ENCODE peak calls at places on chromosomes 7 and 10, in four cellular contexts. A is SK-N-SH, R is right cardiac atrium, S is Caco-2. O is an unnamed sample. For H3K27me3 and H3K4me1, the result is how much of the 10 kb centered on the place peaks cover.

GRCh38 chr10:116014326-116014725 is 258.7 kb downstream of the GFRA1 start:
- DNase-seq in R (no peak), S (no peak), A (no peak), O (no peak)

GRCh38 chr7:5594616-5595544 is 171.2 kb upstream of the TNRC18 start:
- DNase-seq in A (peak), S (peak), R (peak), O (peak)

GRCh38 chr10:34731885-34732701 is 83.0 kb downstream of the PARD3 start:
- DNase-seq in R (no peak), S (peak), A (no peak), O (peak)

GRCh38 chr7:158885624-158886023 is 29.3 kb downstream of the DYNC2I1 start:
- DNase-seq in S (no peak), A (peak), R (no peak), O (no peak)

GRCh38 chr10:110566472-110567200 is 859 bp upstream of the SMC3 start:
- DNase-seq in S (peak), A (peak), R (peak), O (no peak)

GRCh38 chr10:71784679-71785272 is 11.5 kb upstream of the VSIR start:
- DNase-seq in R (peak), S (no peak), A (no peak), O (no peak)

GRCh38 chr7:2157473-2158279 is 75.1 kb downstream of the MAD1L1 start:
- DNase-seq in R (no peak), S (no peak), A (no peak), O (peak)

GRCh38 chr7:85232068-85232467 is 45.2 kb upstream of the SEMA3D start:
- DNase-seq in R (no peak), S (no peak), A (no peak), O (no peak)

GRCh38 chr10:91564508-91564907 is 68.4 kb downstream of the PPP1R3C start:
- DNase-seq in S (no peak), A (no peak), R (no peak), O (no peak)

GRCh38 chr10:102675887-102676616 is 31.8 kb downstream of the TRIM8 start:
- DNase-seq in R (no peak), S (no peak), A (no peak), O (peak)

GRCh38 chr7:70289067-70289466 is 690.8 kb downstream of the AUTS2 start:
- DNase-seq in A (no peak), R (no peak), S (no peak), O (peak)

GRCh38 chr10:23158370-23158769 is 33.7 kb upstream of the PTF1A start:
- DNase-seq in A (peak), S (peak), R (peak), O (peak)

GRCh38 chr10:88952647-88953111 is at the start of gene ACTA2:
- DNase-seq in A (peak), R (peak), S (no peak), O (peak)

GRCh38 chr10:119139464-119140067 is 25.9 kb downstream of the SFXN4 start:
- DNase-seq in R (no peak), S (peak), A (peak), O (peak)

GRCh38 chr7:128164061-128164954 is 76.8 kb upstream of the LEP start:
- DNase-seq in R (no peak), A (no peak), S (peak), O (peak)

GRCh38 chr7:105010538-105011523 is 3.2 kb upstream of the KMT2E start:
- DNase-seq in A (no peak), R (no peak), S (no peak), O (peak)

GRCh38 chr7:131293018-131293417 is 34.7 kb upstream of the MKLN1 start:
- DNase-seq in A (no peak), R (peak), S (no peak), O (peak)

GRCh38 chr10:30170814-30171213 is 111.4 kb upstream of the JCAD start:
- DNase-seq in S (no peak), R (no peak), A (no peak), O (peak)

GRCh38 chr10:68082815-68083395 is 7.8 kb upstream of the HERC4 start:
- DNase-seq in A (peak), R (no peak), S (peak), O (peak)

GRCh38 chr10:1253476-1254353 is 197.5 kb downstream of the WDR37 start:
- DNase-seq in S (no peak), A (no peak), R (no peak), O (no peak)

GRCh38 chr7:94648731-94649130 is 7.2 kb downstream of the SGCE start:
- DNase-seq in R (no peak), A (no peak), S (no peak), O (no peak)

GRCh38 chr10:22475857-22476600 is 130.7 kb downstream of the SPAG6 start:
- DNase-seq in A (peak), R (peak), S (no peak), O (no peak)

GRCh38 chr7:134925766-134926165 is 60.5 kb upstream of the AGBL3 start:
- DNase-seq in S (no peak), A (no peak), R (no peak), O (peak)

GRCh38 chr10:90804354-90804753 is 53.5 kb downstream of the HTR7 start:
- DNase-seq in S (no peak), R (no peak), A (no peak), O (no peak)

GRCh38 chr10:88892223-88892967 is 12.3 kb downstream of the STAMBPL1 start:
- DNase-seq in R (no peak), A (no peak), S (no peak), O (peak)

GRCh38 chr10:105647354-105647753 is 1006.3 kb downstream of the SORCS3 start:
- DNase-seq in R (no peak), S (no peak), A (no peak), O (no peak)

GRCh38 chr7:112449353-112449752 is 907 bp upstream of the IFRD1 start:
- DNase-seq in R (no peak), A (no peak), S (peak), O (no peak)

GRCh38 chr7:23469150-23469960 is 936 bp downstream of the IGF2BP3 start:
- DNase-seq in A (peak), S (peak), R (peak), O (no peak)

GRCh38 chr7:22444181-22444966 is 55.6 kb downstream of the STEAP1B start:
- DNase-seq in A (no peak), S (no peak), R (peak), O (no peak)

GRCh38 chr10:50514995-50515394 is 108.8 kb downstream of the SGMS1 start:
- DNase-seq in S (no peak), R (no peak), A (no peak), O (no peak)

GRCh38 chr7:22859676-22860290 is 37.1 kb upstream of the TOMM7 start:
- DNase-seq in S (no peak), A (no peak), R (no peak), O (no peak)

GRCh38 chr7:102974366-102975236 is 61.8 kb downstream of the LRRC17 start:
- DNase-seq in S (no peak), R (no peak), A (no peak), O (no peak)

GRCh38 chr10:113978802-113979201 is 64.9 kb upstream of the ADRB1 start:
- DNase-seq in A (no peak), S (no peak), R (peak), O (no peak)

DNA sequence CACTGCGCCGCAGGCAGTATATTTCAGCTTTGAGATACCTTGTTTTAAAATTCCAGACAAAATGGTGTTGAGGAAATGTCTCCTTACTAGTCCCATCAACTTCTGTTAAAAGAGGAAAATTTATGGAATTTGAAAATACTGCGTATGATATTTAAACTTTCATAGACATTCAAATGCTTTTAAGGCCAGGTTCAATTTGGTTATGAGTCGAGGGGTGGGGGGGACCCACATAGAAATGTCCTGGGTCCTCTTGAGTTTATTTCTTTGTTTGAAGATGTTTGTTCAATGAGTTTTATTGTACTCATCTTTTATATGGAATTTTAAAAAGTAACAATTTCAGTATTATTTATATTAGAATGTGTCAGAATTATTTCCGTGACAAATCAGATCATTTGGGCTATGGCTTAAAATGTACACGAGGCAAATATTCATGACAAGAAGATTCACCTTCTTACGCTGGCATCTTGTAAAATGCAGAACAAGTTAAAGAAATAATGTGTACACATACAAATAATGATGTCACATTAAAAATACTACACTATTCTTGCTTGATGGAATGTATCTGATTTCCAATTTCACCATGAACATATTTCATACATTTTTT is 1.3 kb downstream of the IKZF1 start:
- DNase-seq in R (no peak), A (no peak), S (no peak), O (no peak)
- H3K27me3 ChIP-seq in R (under half), A (under half), S (under half), O (under half)

DNA sequence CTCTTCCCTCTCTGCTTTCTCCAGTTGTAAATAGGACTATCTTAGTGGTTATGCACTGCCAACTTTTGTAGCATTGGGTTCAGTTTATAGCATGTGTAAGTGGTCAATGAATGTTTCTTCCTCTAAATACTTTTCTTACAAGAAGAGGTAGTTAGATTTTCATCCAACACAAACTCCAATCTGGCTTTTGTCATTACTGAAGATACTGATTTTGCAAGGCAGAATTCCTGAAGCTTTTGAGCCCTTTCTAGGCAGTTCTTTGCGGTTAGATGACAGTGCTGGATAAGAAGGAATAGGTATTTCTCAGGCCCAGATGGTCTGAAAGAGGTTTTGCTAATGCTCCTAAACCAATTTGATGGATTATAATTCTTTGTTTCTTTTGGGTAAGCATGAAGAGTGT is 60.5 kb downstream of the BICC1 start:
- DNase-seq in A (no peak), R (no peak), S (no peak), O (no peak)
- H3K4me1 ChIP-seq in A (under half), R (under half), S (under half), O (under half)

GRCh38 chr10:117552759-117553158 is 10.2 kb downstream of the EMX2 start:
- DNase-seq in A (no peak), R (no peak), S (no peak), O (no peak)

GRCh38 chr10:117553815-117554172 is 11.2 kb downstream of the EMX2 start:
- DNase-seq in A (no peak), S (no peak), R (no peak), O (no peak)

GRCh38 chr10:117552156-117552620 is 9.6 kb downstream of the EMX2 start:
- DNase-seq in A (no peak), S (peak), R (no peak), O (no peak)

GRCh38 chr10:117554371-117554770 is 11.8 kb downstream of the EMX2 start:
- DNase-seq in R (no peak), S (no peak), A (no peak), O (no peak)

GRCh38 chr10:117553171-117553814 is 10.7 kb downstream of the EMX2 start:
- DNase-seq in S (no peak), A (no peak), R (peak), O (no peak)
- H3K27me3 ChIP-seq in S (under half), A (half or more), R (under half), O (under half)

GRCh38 chr10:97358349-97358748 is 23.8 kb upstream of the FRAT2 start:
- DNase-seq in A (no peak), R (no peak), S (no peak), O (no peak)

GRCh38 chr10:97356318-97356914 is 21.9 kb upstream of the FRAT2 start:
- DNase-seq in R (no peak), A (no peak), S (no peak), O (no peak)

GRCh38 chr10:97353945-97354344 is 19.4 kb upstream of the FRAT2 start:
- DNase-seq in R (no peak), S (no peak), A (no peak), O (no peak)

GRCh38 chr10:97356918-97357317 is 22.4 kb upstream of the FRAT2 start:
- DNase-seq in R (no peak), S (no peak), A (no peak), O (no peak)

GRCh38 chr10:97355571-97355975 is 21.0 kb upstream of the FRAT2 start:
- DNase-seq in S (peak), R (no peak), A (no peak), O (no peak)
- H3K4me1 ChIP-seq in S (under half), R (under half), A (under half), O (under half)

DNA sequence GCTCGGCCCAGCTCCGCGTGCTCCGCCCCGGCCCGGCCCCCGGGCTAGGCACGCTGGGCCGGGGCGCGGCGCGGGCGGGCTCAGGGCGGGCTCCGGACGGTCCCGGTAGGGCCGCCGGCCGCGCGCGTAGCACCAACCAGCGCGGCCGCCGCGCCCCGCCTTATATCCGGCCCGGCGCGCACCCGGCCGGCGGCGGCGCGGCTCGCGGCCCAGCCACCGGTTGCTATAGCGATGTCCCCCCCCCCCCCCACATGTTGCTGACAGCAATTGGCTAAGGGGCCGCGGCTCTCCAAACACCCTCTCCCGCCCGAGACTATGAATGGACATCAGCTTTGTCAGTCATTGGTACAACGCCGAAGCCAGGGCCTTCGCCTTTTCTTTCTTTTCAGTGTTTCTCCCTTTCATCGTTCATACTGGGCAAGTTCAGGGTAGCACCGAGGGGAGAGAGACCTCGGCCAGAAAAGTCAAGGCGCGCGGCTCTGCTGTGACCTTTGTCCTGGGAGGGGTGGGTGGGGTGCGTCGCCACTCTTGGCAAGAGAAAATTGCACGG is 354.1 kb downstream of the DNAJB6 start:
- DNase-seq in A (peak), R (peak), S (peak), O (peak)
- H3K27me3 ChIP-seq in A (under half), R (under half), S (under half), O (under half)

DNA sequence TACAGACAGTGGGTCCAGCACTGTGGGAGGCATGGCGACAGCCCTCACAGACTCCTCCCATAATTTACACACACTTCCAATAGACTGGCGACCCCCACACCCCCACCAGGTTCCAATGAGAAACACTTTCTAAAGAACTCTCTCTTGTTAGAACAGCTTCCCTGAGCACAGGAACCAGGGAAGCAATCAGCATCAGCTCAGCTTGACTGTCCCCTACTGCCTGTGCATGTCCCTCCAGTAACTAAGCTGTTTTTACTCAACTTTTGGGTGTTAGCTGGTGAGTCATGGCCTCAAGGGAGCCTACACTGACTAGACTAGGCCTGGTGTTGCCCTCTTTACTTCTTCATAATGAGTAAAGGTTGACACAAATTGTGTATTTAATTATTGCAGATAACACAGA is 32.6 kb upstream of the HERPUD2 start:
- DNase-seq in A (no peak), S (no peak), R (no peak), O (no peak)
- H3K4me1 ChIP-seq in A (under half), S (under half), R (under half), O (under half)

GRCh38 chr10:27748586-27748985 is 3.0 kb upstream of the MKX start:
- DNase-seq in S (no peak), R (no peak), A (no peak), O (no peak)
- H3K27me3 ChIP-seq in S (under half), R (under half), A (under half), O (under half)

GRCh38 chr7:47505317-47506007 is 76.4 kb downstream of the TNS3 start:
- DNase-seq in A (no peak), S (no peak), R (peak), O (no peak)
- H3K4me1 ChIP-seq in A (under half), S (half or more), R (under half), O (under half)

O was measured in fibroblast of lung.